ENCODE peak calls at places on chromosomes 5 and 9, in five cellular contexts. One of them, this sample, is unnamed.

GRCh38 chr5:40368200-40368599 is 311.5 kb upstream of the PTGER4 start:
- DNase-seq in fibroblast of pulmonary artery: no peak
- DNase-seq in endodermal cell: no peak
- DNase-seq in naive thymus-derived CD4-positive, alpha-beta T cell: no peak
- DNase-seq in A673: no peak
- DNase-seq in this sample: no peak

GRCh38 chr9:107049046-107049824 is 186.3 kb downstream of the ZNF462 start:
- DNase-seq in naive thymus-derived CD4-positive, alpha-beta T cell: no peak
- DNase-seq in A673: no peak
- DNase-seq in endodermal cell: peak; percentile 74
- DNase-seq in fibroblast of pulmonary artery: peak; percentile 3
- DNase-seq in this sample: no peak

GRCh38 chr9:107243757-107244156 is 39.3 kb upstream of the RAD23B start:
- DNase-seq in fibroblast of pulmonary artery: peak; percentile 42
- DNase-seq in A673: no peak
- DNase-seq in endodermal cell: peak; percentile 54
- DNase-seq in naive thymus-derived CD4-positive, alpha-beta T cell: no peak
- DNase-seq in this sample: peak; percentile 25

GRCh38 chr9:120950421-120951388 is 24.1 kb upstream of the TRAF1 start:
- DNase-seq in naive thymus-derived CD4-positive, alpha-beta T cell: no peak
- DNase-seq in A673: peak; percentile 91
- DNase-seq in fibroblast of pulmonary artery: no peak
- DNase-seq in endodermal cell: no peak
- DNase-seq in this sample: no peak

GRCh38 chr5:38148021-38148625 is 110.2 kb upstream of the EGFLAM start:
- DNase-seq in A673: no peak
- DNase-seq in endodermal cell: no peak
- DNase-seq in naive thymus-derived CD4-positive, alpha-beta T cell: no peak
- DNase-seq in fibroblast of pulmonary artery: no peak
- DNase-seq in this sample: no peak

GRCh38 chr5:113274836-113275414 is 159.9 kb downstream of the TSSK1B start:
- DNase-seq in A673: no peak
- DNase-seq in fibroblast of pulmonary artery: no peak
- DNase-seq in endodermal cell: peak; percentile 82
- DNase-seq in naive thymus-derived CD4-positive, alpha-beta T cell: no peak
- DNase-seq in this sample: no peak

GRCh38 chr9:110095776-110096175 is 112.2 kb downstream of the C9orf152 start:
- DNase-seq in fibroblast of pulmonary artery: peak; percentile 76
- DNase-seq in naive thymus-derived CD4-positive, alpha-beta T cell: no peak
- DNase-seq in endodermal cell: no peak
- DNase-seq in A673: no peak
- DNase-seq in this sample: no peak

GRCh38 chr5:139882961-139883539 is 87.4 kb downstream of the PSD2 start:
- DNase-seq in fibroblast of pulmonary artery: no peak
- DNase-seq in naive thymus-derived CD4-positive, alpha-beta T cell: no peak
- DNase-seq in A673: no peak
- DNase-seq in endodermal cell: no peak
- DNase-seq in this sample: no peak

GRCh38 chr9:20988061-20988460 is 43.4 kb downstream of the HACD4 start:
- DNase-seq in A673: no peak
- DNase-seq in endodermal cell: no peak
- DNase-seq in fibroblast of pulmonary artery: no peak
- DNase-seq in naive thymus-derived CD4-positive, alpha-beta T cell: no peak
- DNase-seq in this sample: no peak

GRCh38 chr5:106314221-106314824 is 1356.4 kb downstream of the EFNA5 start:
- DNase-seq in naive thymus-derived CD4-positive, alpha-beta T cell: no peak
- DNase-seq in fibroblast of pulmonary artery: peak; percentile 76
- DNase-seq in A673: no peak
- DNase-seq in endodermal cell: no peak
- DNase-seq in this sample: peak; percentile 42

GRCh38 chr5:121399879-121400278 is 451.8 kb upstream of the FTMT start:
- DNase-seq in A673: no peak
- DNase-seq in naive thymus-derived CD4-positive, alpha-beta T cell: no peak
- DNase-seq in fibroblast of pulmonary artery: no peak
- DNase-seq in endodermal cell: no peak
- DNase-seq in this sample: no peak

GRCh38 chr9:70049236-70049635 is 5.6 kb downstream of the MAMDC2 start:
- DNase-seq in A673: peak; percentile 24
- DNase-seq in endodermal cell: no peak
- DNase-seq in fibroblast of pulmonary artery: peak; percentile 81
- DNase-seq in naive thymus-derived CD4-positive, alpha-beta T cell: no peak
- DNase-seq in this sample: no peak
- H3K4me3 ChIP-seq in A673: no peak overlapping the region
- H3K4me3 ChIP-seq in endodermal cell: no peak overlapping the region
- H3K4me3 ChIP-seq in fibroblast of pulmonary artery: no peak overlapping the region
- H3K4me3 ChIP-seq in naive thymus-derived CD4-positive, alpha-beta T cell: no peak overlapping the region
- H3K4me3 ChIP-seq in this sample: no peak overlapping the region

GRCh38 chr9:133349965-133350624 is 2.1 kb downstream of the RPL7A start:
- DNase-seq in endodermal cell: no peak
- DNase-seq in A673: no peak
- DNase-seq in naive thymus-derived CD4-positive, alpha-beta T cell: no peak
- DNase-seq in fibroblast of pulmonary artery: no peak
- DNase-seq in this sample: no peak
- H3K4me3 ChIP-seq in endodermal cell: peak overlapping the region; percentile 83
- H3K4me3 ChIP-seq in A673: peak overlapping the region; percentile 98
- H3K4me3 ChIP-seq in naive thymus-derived CD4-positive, alpha-beta T cell: no peak overlapping the region
- H3K4me3 ChIP-seq in fibroblast of pulmonary artery: peak overlapping the region; percentile 100
- H3K4me3 ChIP-seq in this sample: no peak overlapping the region

GRCh38 chr5:124661317-124662141 is 84.9 kb downstream of the ZNF608 start:
- DNase-seq in naive thymus-derived CD4-positive, alpha-beta T cell: no peak
- DNase-seq in endodermal cell: peak; percentile 83
- DNase-seq in fibroblast of pulmonary artery: peak; percentile 76
- DNase-seq in A673: peak; percentile 33
- DNase-seq in this sample: peak; percentile 57
- H3K4me3 ChIP-seq in naive thymus-derived CD4-positive, alpha-beta T cell: no peak overlapping the region
- H3K4me3 ChIP-seq in endodermal cell: peak overlapping the region; percentile 72
- H3K4me3 ChIP-seq in fibroblast of pulmonary artery: no peak overlapping the region
- H3K4me3 ChIP-seq in A673: no peak overlapping the region
- H3K4me3 ChIP-seq in this sample: no peak overlapping the region

DNA sequence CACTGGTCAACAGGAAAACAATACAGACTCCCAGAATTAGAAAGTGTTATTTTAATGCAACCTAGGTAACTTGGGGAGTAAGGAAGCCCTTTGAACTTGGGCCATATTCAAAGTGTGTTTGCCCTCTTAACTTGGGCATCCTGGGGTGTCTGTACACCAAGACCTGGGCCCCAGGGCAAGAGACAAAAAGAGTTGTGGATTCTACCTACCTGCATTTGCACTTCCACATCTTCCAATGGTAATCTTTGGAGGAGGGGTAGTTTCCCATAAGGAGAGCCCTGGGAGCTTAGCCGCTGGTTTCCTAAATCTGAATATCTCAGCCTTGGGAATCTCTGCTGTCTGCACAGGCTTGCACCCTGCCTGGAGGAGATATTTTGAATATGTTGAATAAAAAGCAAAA is 8.5 kb downstream of the WNT8A start:
- DNase-seq in A673: no peak
- DNase-seq in naive thymus-derived CD4-positive, alpha-beta T cell: no peak
- DNase-seq in endodermal cell: no peak
- DNase-seq in fibroblast of pulmonary artery: no peak
- DNase-seq in this sample: no peak
- H3K4me3 ChIP-seq in A673: no peak overlapping the region
- H3K4me3 ChIP-seq in naive thymus-derived CD4-positive, alpha-beta T cell: no peak overlapping the region
- H3K4me3 ChIP-seq in endodermal cell: no peak overlapping the region
- H3K4me3 ChIP-seq in fibroblast of pulmonary artery: no peak overlapping the region
- H3K4me3 ChIP-seq in this sample: no peak overlapping the region

GRCh38 chr5:147559725-147560124 is 49.9 kb upstream of the DPYSL3 start:
- DNase-seq in endodermal cell: peak; percentile 57
- DNase-seq in A673: no peak
- DNase-seq in fibroblast of pulmonary artery: no peak
- DNase-seq in naive thymus-derived CD4-positive, alpha-beta T cell: no peak
- DNase-seq in this sample: no peak
- H3K4me3 ChIP-seq in endodermal cell: no peak overlapping the region
- H3K4me3 ChIP-seq in A673: no peak overlapping the region
- H3K4me3 ChIP-seq in fibroblast of pulmonary artery: no peak overlapping the region
- H3K4me3 ChIP-seq in naive thymus-derived CD4-positive, alpha-beta T cell: no peak overlapping the region
- H3K4me3 ChIP-seq in this sample: no peak overlapping the region

GRCh38 chr5:148385094-148385493 is 1.3 kb downstream of the FBXO38 start:
- DNase-seq in endodermal cell: no peak
- DNase-seq in fibroblast of pulmonary artery: no peak
- DNase-seq in A673: no peak
- DNase-seq in naive thymus-derived CD4-positive, alpha-beta T cell: no peak
- DNase-seq in this sample: no peak
- H3K4me3 ChIP-seq in endodermal cell: peak overlapping the region; percentile 95
- H3K4me3 ChIP-seq in fibroblast of pulmonary artery: peak overlapping the region; percentile 84
- H3K4me3 ChIP-seq in A673: peak overlapping the region; percentile 69
- H3K4me3 ChIP-seq in naive thymus-derived CD4-positive, alpha-beta T cell: peak overlapping the region; percentile 66
- H3K4me3 ChIP-seq in this sample: no peak overlapping the region

GRCh38 chr5:112253478-112254250 is 165.4 kb downstream of the EPB41L4A start:
- DNase-seq in A673: no peak
- DNase-seq in endodermal cell: no peak
- DNase-seq in naive thymus-derived CD4-positive, alpha-beta T cell: no peak
- DNase-seq in fibroblast of pulmonary artery: peak; percentile 87
- DNase-seq in this sample: peak; percentile 12

GRCh38 chr5:112248643-112249042 is 170.4 kb downstream of the EPB41L4A start:
- DNase-seq in endodermal cell: no peak
- DNase-seq in naive thymus-derived CD4-positive, alpha-beta T cell: no peak
- DNase-seq in A673: no peak
- DNase-seq in fibroblast of pulmonary artery: no peak
- DNase-seq in this sample: no peak

GRCh38 chr5:112257961-112258360 is 161.1 kb downstream of the EPB41L4A start:
- DNase-seq in endodermal cell: no peak
- DNase-seq in naive thymus-derived CD4-positive, alpha-beta T cell: no peak
- DNase-seq in fibroblast of pulmonary artery: no peak
- DNase-seq in A673: no peak
- DNase-seq in this sample: no peak

GRCh38 chr5:112250551-112250950 is 168.5 kb downstream of the EPB41L4A start:
- DNase-seq in A673: no peak
- DNase-seq in endodermal cell: no peak
- DNase-seq in naive thymus-derived CD4-positive, alpha-beta T cell: no peak
- DNase-seq in fibroblast of pulmonary artery: no peak
- DNase-seq in this sample: no peak

DNA sequence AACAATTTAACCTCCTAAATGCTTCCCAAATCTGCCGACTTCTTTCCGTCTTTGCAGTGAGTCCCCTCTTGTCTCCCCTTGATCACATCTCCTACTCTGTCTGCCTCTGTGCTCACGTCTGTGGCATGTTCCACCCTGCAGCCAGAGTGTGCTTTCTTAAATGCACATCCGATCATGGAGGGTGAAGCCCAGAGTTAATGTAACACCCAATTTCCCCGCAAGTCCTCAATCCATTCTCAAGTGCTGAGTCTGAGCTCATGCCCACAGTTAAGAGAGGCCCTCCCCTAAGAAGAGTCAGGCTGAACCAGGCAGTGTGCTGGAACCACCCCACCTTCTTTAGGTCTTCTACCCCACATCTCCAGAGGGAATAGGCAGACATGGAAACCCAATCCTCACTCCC is 164.8 kb downstream of the EPB41L4A start:
- DNase-seq in naive thymus-derived CD4-positive, alpha-beta T cell: no peak
- DNase-seq in endodermal cell: no peak
- DNase-seq in fibroblast of pulmonary artery: no peak
- DNase-seq in A673: no peak
- DNase-seq in this sample: no peak
- H3K4me3 ChIP-seq in naive thymus-derived CD4-positive, alpha-beta T cell: no peak overlapping the region
- H3K4me3 ChIP-seq in endodermal cell: no peak overlapping the region
- H3K4me3 ChIP-seq in fibroblast of pulmonary artery: no peak overlapping the region
- H3K4me3 ChIP-seq in A673: no peak overlapping the region
- H3K4me3 ChIP-seq in this sample: no peak overlapping the region

GRCh38 chr5:134506054-134507039 is 19.1 kb upstream of the JADE2 start:
- DNase-seq in A673: no peak
- DNase-seq in endodermal cell: peak; percentile 94
- DNase-seq in fibroblast of pulmonary artery: peak; percentile 23
- DNase-seq in naive thymus-derived CD4-positive, alpha-beta T cell: no peak
- DNase-seq in this sample: no peak

GRCh38 chr5:134503088-134503936 is 22.2 kb upstream of the JADE2 start:
- DNase-seq in A673: peak; percentile 89
- DNase-seq in naive thymus-derived CD4-positive, alpha-beta T cell: peak; percentile 37
- DNase-seq in fibroblast of pulmonary artery: peak; percentile 98
- DNase-seq in endodermal cell: peak; percentile 85
- DNase-seq in this sample: peak; percentile 94

GRCh38 chr5:134502259-134502658 is 23.2 kb upstream of the JADE2 start:
- DNase-seq in naive thymus-derived CD4-positive, alpha-beta T cell: no peak
- DNase-seq in A673: no peak
- DNase-seq in fibroblast of pulmonary artery: no peak
- DNase-seq in endodermal cell: no peak
- DNase-seq in this sample: no peak

GRCh38 chr5:134504629-134505300 is 20.7 kb upstream of the JADE2 start:
- DNase-seq in A673: no peak
- DNase-seq in endodermal cell: no peak
- DNase-seq in fibroblast of pulmonary artery: no peak
- DNase-seq in naive thymus-derived CD4-positive, alpha-beta T cell: no peak
- DNase-seq in this sample: no peak

GRCh38 chr5:134503937-134504437 is 21.5 kb upstream of the JADE2 start:
- DNase-seq in A673: peak; percentile 34
- DNase-seq in endodermal cell: no peak
- DNase-seq in fibroblast of pulmonary artery: no peak
- DNase-seq in naive thymus-derived CD4-positive, alpha-beta T cell: no peak
- DNase-seq in this sample: no peak
- H3K4me3 ChIP-seq in A673: no peak overlapping the region
- H3K4me3 ChIP-seq in endodermal cell: no peak overlapping the region
- H3K4me3 ChIP-seq in fibroblast of pulmonary artery: no peak overlapping the region
- H3K4me3 ChIP-seq in naive thymus-derived CD4-positive, alpha-beta T cell: no peak overlapping the region
- H3K4me3 ChIP-seq in this sample: no peak overlapping the region

GRCh38 chr5:178272591-178272990 is 40.0 kb upstream of the PHYKPL start:
- DNase-seq in endodermal cell: no peak
- DNase-seq in A673: no peak
- DNase-seq in fibroblast of pulmonary artery: no peak
- DNase-seq in naive thymus-derived CD4-positive, alpha-beta T cell: no peak
- DNase-seq in this sample: no peak
- H3K4me3 ChIP-seq in endodermal cell: no peak overlapping the region
- H3K4me3 ChIP-seq in A673: no peak overlapping the region
- H3K4me3 ChIP-seq in fibroblast of pulmonary artery: no peak overlapping the region
- H3K4me3 ChIP-seq in naive thymus-derived CD4-positive, alpha-beta T cell: no peak overlapping the region
- H3K4me3 ChIP-seq in this sample: no peak overlapping the region

GRCh38 chr5:172868436-172868923 is 34.4 kb downstream of the ERGIC1 start:
- DNase-seq in fibroblast of pulmonary artery: peak; percentile 40
- DNase-seq in naive thymus-derived CD4-positive, alpha-beta T cell: no peak
- DNase-seq in endodermal cell: no peak
- DNase-seq in A673: no peak
- DNase-seq in this sample: peak; percentile 76
- H3K4me3 ChIP-seq in fibroblast of pulmonary artery: no peak overlapping the region
- H3K4me3 ChIP-seq in naive thymus-derived CD4-positive, alpha-beta T cell: no peak overlapping the region
- H3K4me3 ChIP-seq in endodermal cell: no peak overlapping the region
- H3K4me3 ChIP-seq in A673: no peak overlapping the region
- H3K4me3 ChIP-seq in this sample: no peak overlapping the region

This sample was measured in skeletal muscle cell.